ENCODE peak calls at places on chromosomes 7 and 10, in six cellular contexts. One of them, this sample, is unnamed.

GRCh38 chr7:105118612-105119600 is 104.9 kb downstream of the KMT2E start:
- DNase-seq in activated effector memory CD4-positive, alpha-beta T cell treated with anti-CD3 and anti-CD28 coated beads, Interleukin-2, amount 50 U/mL, for 16 hours: no peak
- DNase-seq in NCI-H1092: no peak
- DNase-seq in stromal cell of bone marrow: no peak
- DNase-seq in left colon: no peak
- DNase-seq in amniotic stem cell: no peak
- DNase-seq in this sample: no peak

GRCh38 chr10:129106314-129106713 is 360.7 kb upstream of the MGMT start:
- DNase-seq in NCI-H1092: no peak
- DNase-seq in activated effector memory CD4-positive, alpha-beta T cell treated with anti-CD3 and anti-CD28 coated beads, Interleukin-2, amount 50 U/mL, for 16 hours: no peak
- DNase-seq in left colon: no peak
- DNase-seq in stromal cell of bone marrow: no peak
- DNase-seq in amniotic stem cell: no peak
- DNase-seq in this sample: no peak

GRCh38 chr10:44234471-44234850 is 150.4 kb downstream of the CXCL12 start:
- DNase-seq in NCI-H1092: no peak
- DNase-seq in stromal cell of bone marrow: no peak
- DNase-seq in amniotic stem cell: no peak
- DNase-seq in left colon: no peak
- DNase-seq in activated effector memory CD4-positive, alpha-beta T cell treated with anti-CD3 and anti-CD28 coated beads, Interleukin-2, amount 50 U/mL, for 16 hours: no peak
- DNase-seq in this sample: no peak

GRCh38 chr10:114335614-114336013 is 68.7 kb downstream of the AFAP1L2 start:
- DNase-seq in activated effector memory CD4-positive, alpha-beta T cell treated with anti-CD3 and anti-CD28 coated beads, Interleukin-2, amount 50 U/mL, for 16 hours: no peak
- DNase-seq in NCI-H1092: no peak
- DNase-seq in amniotic stem cell: no peak
- DNase-seq in left colon: no peak
- DNase-seq in stromal cell of bone marrow: no peak
- DNase-seq in this sample: no peak

GRCh38 chr10:132110713-132111112 is 45.0 kb downstream of the JAKMIP3 start:
- DNase-seq in NCI-H1092: no peak
- DNase-seq in stromal cell of bone marrow: no peak
- DNase-seq in left colon: peak; percentile 6
- DNase-seq in amniotic stem cell: no peak
- DNase-seq in activated effector memory CD4-positive, alpha-beta T cell treated with anti-CD3 and anti-CD28 coated beads, Interleukin-2, amount 50 U/mL, for 16 hours: peak; percentile 49
- DNase-seq in this sample: no peak

GRCh38 chr10:110546077-110546476 is 21.4 kb upstream of the SMC3 start:
- DNase-seq in left colon: no peak
- DNase-seq in activated effector memory CD4-positive, alpha-beta T cell treated with anti-CD3 and anti-CD28 coated beads, Interleukin-2, amount 50 U/mL, for 16 hours: no peak
- DNase-seq in amniotic stem cell: no peak
- DNase-seq in NCI-H1092: no peak
- DNase-seq in stromal cell of bone marrow: no peak
- DNase-seq in this sample: no peak

GRCh38 chr7:36838616-36839015 is 114.3 kb upstream of the AOAH start:
- DNase-seq in stromal cell of bone marrow: no peak
- DNase-seq in activated effector memory CD4-positive, alpha-beta T cell treated with anti-CD3 and anti-CD28 coated beads, Interleukin-2, amount 50 U/mL, for 16 hours: no peak
- DNase-seq in amniotic stem cell: no peak
- DNase-seq in NCI-H1092: no peak
- DNase-seq in left colon: no peak
- DNase-seq in this sample: no peak

GRCh38 chr10:106387063-106387462 is 777.4 kb downstream of the SORCS1 start:
- DNase-seq in stromal cell of bone marrow: peak; percentile 5
- DNase-seq in NCI-H1092: no peak
- DNase-seq in activated effector memory CD4-positive, alpha-beta T cell treated with anti-CD3 and anti-CD28 coated beads, Interleukin-2, amount 50 U/mL, for 16 hours: no peak
- DNase-seq in left colon: no peak
- DNase-seq in amniotic stem cell: no peak
- DNase-seq in this sample: no peak

GRCh38 chr10:32377458-32378370 is 30.8 kb upstream of the EPC1 start:
- DNase-seq in left colon: no peak
- DNase-seq in NCI-H1092: no peak
- DNase-seq in amniotic stem cell: peak; percentile 9
- DNase-seq in stromal cell of bone marrow: no peak
- DNase-seq in activated effector memory CD4-positive, alpha-beta T cell treated with anti-CD3 and anti-CD28 coated beads, Interleukin-2, amount 50 U/mL, for 16 hours: peak; percentile 74
- DNase-seq in this sample: no peak

GRCh38 chr10:63409465-63410027 is 56.2 kb downstream of the JMJD1C start:
- DNase-seq in amniotic stem cell: peak; percentile 11
- DNase-seq in left colon: no peak
- DNase-seq in NCI-H1092: no peak
- DNase-seq in activated effector memory CD4-positive, alpha-beta T cell treated with anti-CD3 and anti-CD28 coated beads, Interleukin-2, amount 50 U/mL, for 16 hours: no peak
- DNase-seq in stromal cell of bone marrow: no peak
- DNase-seq in this sample: no peak

GRCh38 chr10:131310904-131311660 is 439 bp downstream of the TCERG1L start:
- DNase-seq in activated effector memory CD4-positive, alpha-beta T cell treated with anti-CD3 and anti-CD28 coated beads, Interleukin-2, amount 50 U/mL, for 16 hours: no peak
- DNase-seq in stromal cell of bone marrow: no peak
- DNase-seq in amniotic stem cell: no peak
- DNase-seq in left colon: no peak
- DNase-seq in NCI-H1092: no peak
- DNase-seq in this sample: no peak

GRCh38 chr7:55190511-55191160 is 171.8 kb downstream of the EGFR start:
- DNase-seq in left colon: no peak
- DNase-seq in amniotic stem cell: no peak
- DNase-seq in stromal cell of bone marrow: no peak
- DNase-seq in activated effector memory CD4-positive, alpha-beta T cell treated with anti-CD3 and anti-CD28 coated beads, Interleukin-2, amount 50 U/mL, for 16 hours: no peak
- DNase-seq in NCI-H1092: no peak
- DNase-seq in this sample: no peak

This sample was measured in Panc1.